ENCODE peak calls at places on chromosomes 3 and 15, in four cellular contexts. G, M, U and J are unnamed samples.
A peak's percentile ranks its signal among the peaks of the same experiment; 100 is the strongest.

GRCh38 chr3:182479766-182480336 is 313.5 kb upstream of the ATP11B start:
- DNase-seq in G (no peak), M (no peak), U (peak; percentile 59), J (no peak)

GRCh38 chr3:146117406-146118285 is 43.3 kb downstream of the PLOD2 start:
- DNase-seq in G (no peak), M (no peak), U (peak; percentile 89), J (no peak)

GRCh38 chr3:5331567-5332269 is 144.2 kb downstream of the EDEM1 start:
- DNase-seq in G (no peak), M (no peak), U (no peak), J (no peak)

GRCh38 chr3:87503901-87504498 is 227.6 kb upstream of the POU1F1 start:
- DNase-seq in G (peak; percentile 56), M (no peak), U (peak; percentile 71), J (peak; percentile 65)

GRCh38 chr15:63015618-63016017 is 26.9 kb upstream of the TPM1 start:
- DNase-seq in G (no peak), M (peak; percentile 43), U (peak; percentile 78), J (peak; percentile 61)

GRCh38 chr15:32842081-32842480 is 124.3 kb downstream of the GREM1 start:
- DNase-seq in G (no peak), M (no peak), U (no peak), J (no peak)

GRCh38 chr15:75114327-75114726 is 87.4 kb upstream of the C15orf39 start:
- DNase-seq in G (no peak), M (no peak), U (no peak), J (no peak)

GRCh38 chr3:34056951-34057390 is 258.5 kb downstream of the PDCD6IP start:
- DNase-seq in G (peak; percentile 12), M (no peak), U (no peak), J (no peak)

GRCh38 chr15:62706361-62706760 is 336.2 kb upstream of the TPM1 start:
- DNase-seq in G (peak; percentile 2), M (no peak), U (no peak), J (no peak)

GRCh38 chr15:40367038-40367672 is 9.1 kb downstream of the DISP2 start:
- DNase-seq in G (no peak), M (peak; percentile 84), U (no peak), J (no peak)

GRCh38 chr3:129599607-129600006 is 6.9 kb downstream of the PLXND1 start:
- DNase-seq in G (no peak), M (peak; percentile 70), U (peak; percentile 87), J (no peak)

GRCh38 chr3:127997961-127998360 is 54.3 kb upstream of the SEC61A1 start:
- DNase-seq in G (no peak), M (no peak), U (no peak), J (no peak)

GRCh38 chr15:84588053-84588874 is 12.5 kb upstream of the ZSCAN2 start:
- DNase-seq in G (peak; percentile 88), M (peak; percentile 85), U (peak; percentile 66), J (peak; percentile 96)

GRCh38 chr3:89955141-89955540 is 847.7 kb downstream of the EPHA3 start:
- DNase-seq in G (no peak), M (no peak), U (no peak), J (no peak)

GRCh38 chr3:141115752-141116541 is 64.8 kb downstream of the SPSB4 start:
- DNase-seq in G (no peak), M (no peak), U (no peak), J (no peak)

GRCh38 chr3:88148651-88149050 is 1.1 kb upstream of the C3orf38 start:
- DNase-seq in G (no peak), M (no peak), U (no peak), J (no peak)

GRCh38 chr3:114411292-114411691 is 117.5 kb downstream of the TIGIT start:
- DNase-seq in G (no peak), M (no peak), U (peak; percentile 82), J (no peak)

GRCh38 chr3:108131105-108131794 is 40.4 kb upstream of the CD47 start:
- DNase-seq in G (no peak), M (no peak), U (peak; percentile 93), J (peak; percentile 79)

GRCh38 chr3:108132727-108133373 is 42.0 kb upstream of the CD47 start:
- DNase-seq in G (no peak), M (no peak), U (peak; percentile 66), J (peak; percentile 50)

GRCh38 chr3:108131795-108132134 is 40.9 kb upstream of the CD47 start:
- DNase-seq in G (no peak), M (no peak), U (no peak), J (no peak)

GRCh38 chr3:108130705-108131104 is 39.9 kb upstream of the CD47 start:
- DNase-seq in G (no peak), M (no peak), U (peak; percentile 61), J (no peak)

GRCh38 chr3:108130247-108130646 is 39.4 kb upstream of the CD47 start:
- DNase-seq in G (peak; percentile 43), M (no peak), U (no peak), J (no peak)
- H3K27ac ChIP-seq in G (no peak overlapping the region), M (peak overlapping the region; percentile 81), U (peak overlapping the region; percentile 58), J (no peak overlapping the region)

GRCh38 chr3:151426337-151426648 is 34.6 kb downstream of the IGSF10 start:
- DNase-seq in G (peak; percentile 52), M (no peak), U (no peak), J (no peak)
- TF ChIP-seq CTCF in G (peak; percentile 72), M (no peak), U (no peak), J (no peak)

GRCh38 chr3:98846101-98846500 is 55.4 kb downstream of the DCBLD2 start:
- DNase-seq in G (no peak), M (no peak), U (peak; percentile 67), J (no peak)
- H3K27ac ChIP-seq in G (no peak overlapping the region), M (no peak overlapping the region), U (no peak overlapping the region), J (no peak overlapping the region)

DNA sequence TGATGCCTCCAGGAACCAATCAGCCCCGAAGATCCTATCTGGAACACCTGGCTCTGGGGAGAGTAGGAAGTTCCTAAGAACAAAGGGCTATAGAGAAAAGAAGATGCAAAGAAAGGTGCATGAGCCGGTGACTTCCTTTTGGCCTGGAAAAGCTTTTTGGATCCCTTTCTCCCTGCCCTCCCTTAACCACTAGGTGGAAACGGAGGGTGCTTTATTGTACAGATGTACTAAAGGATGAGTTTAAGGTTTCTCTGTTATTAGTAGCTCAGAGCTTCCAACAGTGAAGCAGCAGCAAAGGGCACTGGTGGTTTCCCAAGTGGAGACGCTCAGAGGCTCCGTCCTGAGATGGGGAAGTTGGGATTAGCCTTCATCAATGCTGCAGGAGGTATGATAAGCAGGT is 6.0 kb upstream of the ADGRG7 start:
- DNase-seq in G (peak; percentile 6), M (no peak), U (peak; percentile 10), J (peak; percentile 42)
- TF ChIP-seq CTCF in G (peak; percentile 51), M (peak; percentile 9), U (peak; percentile 61), J (peak; percentile 39)

DNA sequence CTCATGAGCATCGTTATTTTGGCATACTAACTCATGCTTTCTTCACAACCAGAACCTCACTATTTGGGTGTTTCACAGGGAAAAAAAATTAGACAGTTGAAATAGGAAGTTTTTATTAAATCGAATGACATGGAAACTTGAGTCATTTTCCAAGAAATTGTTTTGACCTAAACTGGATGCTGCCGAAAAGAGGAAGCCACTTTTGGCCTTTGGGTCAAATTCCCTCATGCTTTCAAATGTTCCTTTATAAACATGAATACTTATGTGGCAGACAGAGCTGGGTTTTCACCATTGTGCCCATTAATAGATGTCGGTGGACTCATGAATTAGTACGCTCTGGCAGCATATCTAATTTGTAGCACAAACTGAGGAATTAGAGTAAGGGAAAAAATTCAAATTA is 224.9 kb downstream of the MCTP2 start:
- DNase-seq in G (no peak), M (no peak), U (no peak), J (no peak)
- H3K27ac ChIP-seq in G (no peak overlapping the region), M (no peak overlapping the region), U (no peak overlapping the region), J (no peak overlapping the region)